ENCODE peak calls at places on chromosomes 3 and 15, in eight cellular contexts. Z is NCI-H446 treated with DMSO at 0.1 percent for 48 hours, R is mesenchymal stem cell, M is testis, J is PC-9, W is skeletal muscle cell, I is Caco-2, L is Panc1. H is an unnamed sample.

GRCh38 chr3:152459572-152459971 is 190.8 kb downstream of the MBNL1 start:
- DNase-seq in M (no peak), Z (no peak), W (no peak), L (no peak), I (no peak), R (no peak), J (no peak), H (no peak)

GRCh38 chr3:40516201-40516600 is 8.6 kb upstream of the ZNF621 start:
- DNase-seq in L (no peak), I (no peak), M (no peak), J (no peak), W (no peak), Z (no peak), R (peak), H (no peak)

GRCh38 chr3:188051801-188052228 is 102.1 kb upstream of the LPP start:
- DNase-seq in M (peak), Z (no peak), J (no peak), L (no peak), I (no peak), W (no peak), R (no peak), H (peak)

GRCh38 chr3:15858547-15859506 is 61.0 kb upstream of the ANKRD28 start:
- DNase-seq in M (peak), W (no peak), I (peak), R (peak), J (peak), L (no peak), Z (no peak), H (peak)

GRCh38 chr3:168467085-168467714 is 371.5 kb upstream of the GOLIM4 start:
- DNase-seq in Z (peak), I (no peak), W (no peak), L (no peak), R (peak), J (no peak), M (peak), H (peak)

GRCh38 chr15:39487180-39487735 is 93.6 kb upstream of the THBS1 start:
- DNase-seq in L (no peak), Z (no peak), W (no peak), I (no peak), R (no peak), J (no peak), M (no peak), H (no peak)

GRCh38 chr3:108383306-108383705 is 87.0 kb downstream of the HHLA2 start:
- DNase-seq in Z (no peak), L (no peak), J (no peak), W (no peak), I (no peak), R (no peak), M (no peak), H (no peak)

GRCh38 chr3:98561727-98562521 is 30.1 kb downstream of the GPR15 start:
- DNase-seq in I (no peak), W (no peak), J (peak), M (no peak), R (peak), L (no peak), Z (no peak), H (no peak)

GRCh38 chr3:99686955-99687612 is 48.7 kb downstream of the COL8A1 start:
- DNase-seq in R (peak), W (peak), L (peak), Z (peak), I (peak), J (no peak), M (peak), H (no peak)

GRCh38 chr3:13020159-13020558 is 53.1 kb downstream of the IQSEC1 start:
- DNase-seq in R (no peak), I (no peak), J (no peak), L (no peak), M (no peak), W (no peak), Z (no peak), H (no peak)

H was measured in left colon.